ENCODE peak calls at places on chromosome 18, in six cellular contexts. J, D, R, W, M and S are unnamed samples.

GRCh38 chr18:59823611-59824195 is 76.1 kb upstream of the PMAIP1 start:
- DNase-seq in J (peak), D (no peak), R (peak), W (peak), M (peak), S (peak)

GRCh38 chr18:72985686-72986085 is 117.9 kb upstream of the NETO1 start:
- DNase-seq in J (no peak), D (no peak), R (no peak), W (no peak), M (no peak), S (no peak)

GRCh38 chr18:54558609-54559585 is 32.1 kb upstream of the DYNAP start:
- DNase-seq in J (peak), D (no peak), R (no peak), W (no peak), M (peak), S (peak)

GRCh38 chr18:65227970-65228369 is 522.8 kb upstream of the CDH7 start:
- DNase-seq in J (no peak), D (no peak), R (no peak), W (no peak), M (no peak), S (no peak)

GRCh38 chr18:61541673-61542072 is 208.4 kb downstream of the CDH20 start:
- DNase-seq in J (no peak), D (no peak), R (no peak), W (no peak), M (no peak), S (no peak)

GRCh38 chr18:24369420-24369819 is 28.2 kb downstream of the OSBPL1A start:
- DNase-seq in J (no peak), D (no peak), R (no peak), W (no peak), M (no peak), S (no peak)

GRCh38 chr18:57352271-57352701 is at the start of gene ST8SIA3:
- DNase-seq in J (no peak), D (no peak), R (no peak), W (no peak), M (no peak), S (no peak)

GRCh38 chr18:75880913-75881504 is 453.5 kb upstream of the SMIM21 start:
- DNase-seq in J (no peak), D (no peak), R (no peak), W (no peak), M (no peak), S (no peak)

GRCh38 chr18:57432765-57433400 is 2.3 kb upstream of the ONECUT2 start:
- DNase-seq in J (no peak), D (no peak), R (no peak), W (no peak), M (no peak), S (no peak)

GRCh38 chr18:36963464-36963863 is 134.5 kb downstream of the KIAA1328 start:
- DNase-seq in J (no peak), D (no peak), R (no peak), W (no peak), M (no peak), S (no peak)

GRCh38 chr18:35479911-35480586 is 17.7 kb downstream of the INO80C start:
- DNase-seq in J (no peak), D (no peak), R (no peak), W (no peak), M (no peak), S (no peak)

GRCh38 chr18:57434177-57434535 is 1.0 kb upstream of the ONECUT2 start:
- DNase-seq in J (no peak), D (no peak), R (no peak), W (no peak), M (no peak), S (no peak)

GRCh38 chr18:1311376-1311775 is 406.7 kb downstream of the ADCYAP1 start:
- DNase-seq in J (no peak), D (no peak), R (no peak), W (no peak), M (no peak), S (no peak)

GRCh38 chr18:65620076-65620696 is 130.6 kb upstream of the CDH7 start:
- DNase-seq in J (no peak), D (no peak), R (no peak), W (no peak), M (no peak), S (no peak)

GRCh38 chr18:13389491-13390131 is 171.1 kb downstream of the LDLRAD4 start:
- DNase-seq in J (no peak), D (no peak), R (no peak), W (no peak), M (no peak), S (no peak)

GRCh38 chr18:48766025-48766424 is 184.7 kb downstream of the SMAD7 start:
- DNase-seq in J (no peak), D (no peak), R (no peak), W (no peak), M (no peak), S (no peak)

GRCh38 chr18:25364732-25365131 is 12.8 kb upstream of the ZNF521 start:
- DNase-seq in J (no peak), D (no peak), R (no peak), W (no peak), M (no peak), S (no peak)

GRCh38 chr18:45540146-45540545 is 75.1 kb upstream of the SLC14A2 start:
- DNase-seq in J (no peak), D (no peak), R (no peak), W (no peak), M (no peak), S (no peak)

GRCh38 chr18:48589797-48590519 is 51.1 kb downstream of the CTIF start:
- DNase-seq in J (no peak), D (peak), R (peak), W (no peak), M (peak), S (no peak)

GRCh38 chr18:7566587-7567486 is at the start of gene PTPRM:
- DNase-seq in J (peak), D (peak), R (peak), W (no peak), M (peak), S (peak)

GRCh38 chr18:7575465-7576026 is 8.4 kb downstream of the PTPRM start:
- DNase-seq in J (peak), D (no peak), R (no peak), W (no peak), M (no peak), S (peak)

GRCh38 chr18:22822024-22822423 is 111.1 kb upstream of the RBBP8 start:
- DNase-seq in J (peak), D (no peak), R (peak), W (no peak), M (peak), S (no peak)

GRCh38 chr18:49725809-49726514 is 87.4 kb downstream of the ACAA2 start:
- DNase-seq in J (peak), D (peak), R (peak), W (no peak), M (peak), S (no peak)

GRCh38 chr18:34643982-34644381 is 66.1 kb upstream of the DTNA start:
- DNase-seq in J (peak), D (no peak), R (no peak), W (no peak), M (no peak), S (no peak)

GRCh38 chr18:66640431-66640830 is 36.5 kb upstream of the CDH19 start:
- DNase-seq in J (peak), D (peak), R (no peak), W (no peak), M (peak), S (peak)